ENCODE peak calls at places on chromosomes 12 and 14, in nine cellular contexts. V is Ammon's horn, B is AG20443, U is cardiac muscle cell, Z is WTC11, M is coronary artery, L is HT-29, F is NCI-H1436 treated with DMSO at 0.1 percent for 48 hours, H is cardiac fibroblast. A is an unnamed sample.

GRCh38 chr14:71783786-71784185 is 148.4 kb upstream of the RGS6 start:
- DNase-seq in V (no peak), B (no peak), U (no peak), Z (no peak), M (no peak), L (no peak), F (no peak), H (no peak), A (no peak)

GRCh38 chr12:125330645-125331341 is 265.6 kb downstream of the AACS start:
- DNase-seq in V (peak), B (peak), U (peak), Z (peak), M (peak), L (peak), F (no peak), H (peak), A (no peak)

GRCh38 chr14:72711936-72712335 is 182.0 kb downstream of the DPF3 start:
- DNase-seq in V (no peak), B (no peak), U (no peak), Z (no peak), M (no peak), L (no peak), F (no peak), H (no peak), A (no peak)

GRCh38 chr14:61438860-61439765 is 117.7 kb downstream of the PRKCH start:
- DNase-seq in V (peak), B (peak), U (peak), Z (peak), M (no peak), L (peak), F (no peak), H (peak), A (no peak)

GRCh38 chr12:114751712-114752111 is 67.7 kb upstream of the TBX3 start:
- DNase-seq in V (no peak), B (no peak), U (no peak), Z (no peak), M (no peak), L (no peak), F (no peak), H (no peak), A (no peak)

GRCh38 chr12:94326727-94327126 is 132.9 kb downstream of the CEP83 start:
- DNase-seq in V (no peak), B (peak), U (no peak), Z (no peak), M (no peak), L (no peak), F (no peak), H (peak), A (no peak)

GRCh38 chr14:90091393-90091792 is 29.6 kb downstream of the KCNK13 start:
- DNase-seq in V (no peak), B (no peak), U (no peak), Z (no peak), M (no peak), L (no peak), F (no peak), H (peak), A (no peak)

GRCh38 chr12:119649202-119649808 is 18.6 kb upstream of the PRKAB1 start:
- DNase-seq in V (no peak), B (peak), U (peak), Z (no peak), M (no peak), L (peak), F (no peak), H (peak), A (no peak)

GRCh38 chr14:69154779-69155178 is 1.9 kb upstream of the DCAF5 start:
- DNase-seq in V (no peak), B (no peak), U (peak), Z (no peak), M (no peak), L (peak), F (no peak), H (peak), A (no peak)

GRCh38 chr12:57161491-57161890 is 14.1 kb upstream of the LRP1-AS start:
- DNase-seq in V (no peak), B (peak), U (no peak), Z (no peak), M (no peak), L (no peak), F (no peak), H (no peak), A (no peak)

GRCh38 chr12:131432532-131433260 is 278.2 kb upstream of the SFSWAP start:
- DNase-seq in V (no peak), B (no peak), U (no peak), Z (no peak), M (no peak), L (no peak), F (no peak), H (no peak), A (no peak)

GRCh38 chr12:89661706-89662330 is 46.8 kb downstream of the ATP2B1 start:
- DNase-seq in V (no peak), B (no peak), U (no peak), Z (no peak), M (no peak), L (no peak), F (no peak), H (no peak), A (no peak)

GRCh38 chr14:56081139-56081538 is 37.1 kb upstream of the PELI2 start:
- DNase-seq in V (no peak), B (peak), U (no peak), Z (no peak), M (no peak), L (no peak), F (no peak), H (no peak), A (no peak)

GRCh38 chr12:27194644-27195043 is 49.4 kb upstream of the STK38L start:
- DNase-seq in V (no peak), B (no peak), U (no peak), Z (no peak), M (no peak), L (no peak), F (no peak), H (no peak), A (no peak)

GRCh38 chr12:124524231-124524925 is 43.0 kb downstream of the NCOR2 start:
- DNase-seq in V (no peak), B (peak), U (no peak), Z (no peak), M (no peak), L (no peak), F (no peak), H (peak), A (no peak)

GRCh38 chr12:7304456-7304855 is 584 bp downstream of the ACSM4 start:
- DNase-seq in V (no peak), B (no peak), U (no peak), Z (no peak), M (no peak), L (no peak), F (no peak), H (no peak), A (no peak)

A was measured in NCI-H187 treated with DMSO at 0.1 percent for 48 hours.